ENCODE peak calls at places on chromosome 12, in four cellular contexts. One of them, this sample, is unnamed.
A peak's percentile ranks its signal among the peaks of the same experiment; 100 is the strongest.

GRCh38 chr12:131065279-131065678 is 111.6 kb downstream of the ADGRD1 start:
- DNase-seq in lower leg skin: no peak
- DNase-seq in NB4: no peak
- DNase-seq in A549: no peak
- DNase-seq in this sample: no peak

GRCh38 chr12:98939350-98939749 is 294.3 kb downstream of the APAF1 start:
- DNase-seq in A549: peak; percentile 48
- DNase-seq in NB4: peak; percentile 35
- DNase-seq in lower leg skin: no peak
- DNase-seq in this sample: no peak

GRCh38 chr12:94092516-94093241 is 55.7 kb upstream of the PLXNC1 start:
- DNase-seq in NB4: no peak
- DNase-seq in lower leg skin: no peak
- DNase-seq in A549: no peak
- DNase-seq in this sample: peak; percentile 75

GRCh38 chr12:65756956-65757511 is 67.2 kb upstream of the HMGA2 start:
- DNase-seq in lower leg skin: no peak
- DNase-seq in A549: no peak
- DNase-seq in NB4: no peak
- DNase-seq in this sample: no peak

GRCh38 chr12:45591635-45592034 is 137.9 kb upstream of the ARID2 start:
- DNase-seq in NB4: no peak
- DNase-seq in lower leg skin: no peak
- DNase-seq in A549: no peak
- DNase-seq in this sample: no peak

GRCh38 chr12:43841253-43841652 is 5.4 kb downstream of the TMEM117 start:
- DNase-seq in A549: no peak
- DNase-seq in NB4: no peak
- DNase-seq in lower leg skin: no peak
- DNase-seq in this sample: no peak

GRCh38 chr12:81412940-81413339 is 335.1 kb downstream of the ACSS3 start:
- DNase-seq in A549: no peak
- DNase-seq in lower leg skin: no peak
- DNase-seq in NB4: no peak
- DNase-seq in this sample: no peak

GRCh38 chr12:3534511-3534910 is 43.5 kb downstream of the PRMT8 start:
- DNase-seq in A549: no peak
- DNase-seq in NB4: no peak
- DNase-seq in lower leg skin: no peak
- DNase-seq in this sample: no peak

GRCh38 chr12:11182529-11182928 is 4.2 kb downstream of the TAS2R42 start:
- DNase-seq in A549: no peak
- DNase-seq in lower leg skin: no peak
- DNase-seq in NB4: no peak
- DNase-seq in this sample: no peak

GRCh38 chr12:55362675-55363074 is at the start of gene OR6C75:
- DNase-seq in A549: no peak
- DNase-seq in lower leg skin: no peak
- DNase-seq in NB4: no peak
- DNase-seq in this sample: no peak
- H3K4me3 ChIP-seq in A549: no peak within 1 kb of the TSS
- H3K4me3 ChIP-seq in lower leg skin: no peak within 1 kb of the TSS
- H3K4me3 ChIP-seq in NB4: no peak within 1 kb of the TSS
- H3K4me3 ChIP-seq in this sample: no peak within 1 kb of the TSS

GRCh38 chr12:109878749-109879148 is 1.6 kb downstream of the GLTP start:
- DNase-seq in lower leg skin: no peak
- DNase-seq in NB4: no peak
- DNase-seq in A549: no peak
- DNase-seq in this sample: no peak
- H3K4me3 ChIP-seq in lower leg skin: peak overlapping the region; percentile 39
- H3K4me3 ChIP-seq in NB4: no peak overlapping the region
- H3K4me3 ChIP-seq in A549: no peak overlapping the region
- H3K4me3 ChIP-seq in this sample: peak overlapping the region; percentile 67

DNA sequence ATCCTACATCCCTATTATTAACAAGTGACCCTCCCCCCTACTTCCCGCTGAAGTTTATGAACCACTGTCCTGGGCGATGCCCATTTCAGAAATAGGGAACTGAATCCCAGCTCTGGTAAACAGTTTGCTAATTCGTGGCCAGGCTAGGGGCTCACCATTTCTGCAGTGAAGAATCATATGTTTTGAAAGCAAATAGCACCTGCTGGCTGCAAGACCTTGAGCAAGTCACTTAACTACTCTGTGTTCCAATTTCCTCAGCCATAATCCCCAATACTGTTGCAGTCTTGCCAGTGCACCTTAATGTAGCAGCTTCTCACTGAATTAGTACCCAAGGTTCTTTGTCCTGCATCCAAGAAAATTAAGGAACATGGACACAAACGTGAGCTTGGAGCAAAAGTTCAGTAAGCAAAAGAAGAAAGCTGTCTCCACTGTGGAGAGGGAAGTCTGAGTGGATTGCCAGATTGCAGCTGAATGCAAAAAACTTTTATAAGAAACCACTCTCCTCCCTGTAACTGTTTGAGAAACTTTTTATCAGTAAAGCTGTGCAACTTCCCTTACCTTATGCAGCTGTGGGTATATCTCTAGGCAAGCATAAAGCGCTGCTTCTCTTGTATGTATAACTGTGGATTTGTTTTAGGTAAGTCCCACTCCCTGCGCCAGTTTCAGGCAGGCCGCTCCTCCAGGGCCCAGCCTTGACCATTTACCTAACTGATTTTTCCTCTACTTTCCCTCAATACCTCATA is 824 bp downstream of the OAS1 start:
- DNase-seq in A549: no peak
- DNase-seq in NB4: peak; percentile 70
- DNase-seq in lower leg skin: peak; percentile 40
- DNase-seq in this sample: no peak
- H3K4me3 ChIP-seq in A549: peak overlapping the region; percentile 38
- H3K4me3 ChIP-seq in NB4: peak overlapping the region; percentile 74
- H3K4me3 ChIP-seq in lower leg skin: no peak overlapping the region
- H3K4me3 ChIP-seq in this sample: no peak overlapping the region

GRCh38 chr12:48969160-48969771 is 2.3 kb downstream of the WNT10B start:
- DNase-seq in A549: no peak
- DNase-seq in NB4: no peak
- DNase-seq in lower leg skin: no peak
- DNase-seq in this sample: no peak

GRCh38 chr12:48973084-48973483 is 1.5 kb upstream of the WNT10B start:
- DNase-seq in lower leg skin: no peak
- DNase-seq in NB4: no peak
- DNase-seq in A549: no peak
- DNase-seq in this sample: no peak

GRCh38 chr12:48969847-48970701 is 1.5 kb downstream of the WNT10B start:
- DNase-seq in NB4: no peak
- DNase-seq in A549: no peak
- DNase-seq in lower leg skin: no peak
- DNase-seq in this sample: no peak

GRCh38 chr12:48972213-48973021 is 882 bp upstream of the WNT10B start:
- DNase-seq in lower leg skin: no peak
- DNase-seq in A549: no peak
- DNase-seq in NB4: peak; percentile 98
- DNase-seq in this sample: no peak

GRCh38 chr12:48970702-48971334 is 717 bp downstream of the WNT10B start:
- DNase-seq in lower leg skin: no peak
- DNase-seq in A549: no peak
- DNase-seq in NB4: no peak
- DNase-seq in this sample: no peak
- H3K4me3 ChIP-seq in lower leg skin: no peak overlapping the region
- H3K4me3 ChIP-seq in A549: peak overlapping the region; percentile 48
- H3K4me3 ChIP-seq in NB4: peak overlapping the region; percentile 58
- H3K4me3 ChIP-seq in this sample: peak overlapping the region; percentile 50

GRCh38 chr12:52026267-52026666 is 19.5 kb downstream of the TAMALIN start:
- DNase-seq in NB4: no peak
- DNase-seq in lower leg skin: no peak
- DNase-seq in A549: no peak
- DNase-seq in this sample: no peak
- H3K4me3 ChIP-seq in NB4: no peak overlapping the region
- H3K4me3 ChIP-seq in lower leg skin: no peak overlapping the region
- H3K4me3 ChIP-seq in A549: peak overlapping the region; percentile 27
- H3K4me3 ChIP-seq in this sample: no peak overlapping the region

DNA sequence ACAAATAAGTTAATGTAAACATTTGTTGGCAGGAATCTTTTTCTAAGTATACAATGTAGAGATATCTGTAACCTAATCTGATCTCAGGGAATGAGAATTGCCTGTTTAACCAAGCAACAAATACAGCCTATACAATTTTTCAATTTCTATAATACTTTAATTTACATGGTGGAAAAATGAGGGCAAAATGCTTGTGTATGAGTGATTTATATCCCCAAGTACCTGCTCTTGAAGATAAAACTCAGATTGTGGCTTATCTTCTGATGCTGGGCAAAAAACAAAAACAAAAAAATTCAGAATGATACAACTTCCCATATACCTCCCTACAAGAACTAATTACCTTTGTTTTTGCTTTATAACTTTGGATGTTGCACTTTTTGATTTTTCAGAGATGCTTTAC is 2.2 kb downstream of the CNOT2 start:
- DNase-seq in lower leg skin: no peak
- DNase-seq in NB4: no peak
- DNase-seq in A549: no peak
- DNase-seq in this sample: no peak
- H3K4me3 ChIP-seq in lower leg skin: no peak overlapping the region
- H3K4me3 ChIP-seq in NB4: peak overlapping the region; percentile 83
- H3K4me3 ChIP-seq in A549: no peak overlapping the region
- H3K4me3 ChIP-seq in this sample: peak overlapping the region; percentile 5

GRCh38 chr12:113768850-113769249 is 197.3 kb downstream of the RBM19 start:
- DNase-seq in NB4: no peak
- DNase-seq in lower leg skin: no peak
- DNase-seq in A549: no peak
- DNase-seq in this sample: no peak
- H3K4me3 ChIP-seq in NB4: no peak overlapping the region
- H3K4me3 ChIP-seq in lower leg skin: no peak overlapping the region
- H3K4me3 ChIP-seq in A549: no peak overlapping the region
- H3K4me3 ChIP-seq in this sample: no peak overlapping the region

DNA sequence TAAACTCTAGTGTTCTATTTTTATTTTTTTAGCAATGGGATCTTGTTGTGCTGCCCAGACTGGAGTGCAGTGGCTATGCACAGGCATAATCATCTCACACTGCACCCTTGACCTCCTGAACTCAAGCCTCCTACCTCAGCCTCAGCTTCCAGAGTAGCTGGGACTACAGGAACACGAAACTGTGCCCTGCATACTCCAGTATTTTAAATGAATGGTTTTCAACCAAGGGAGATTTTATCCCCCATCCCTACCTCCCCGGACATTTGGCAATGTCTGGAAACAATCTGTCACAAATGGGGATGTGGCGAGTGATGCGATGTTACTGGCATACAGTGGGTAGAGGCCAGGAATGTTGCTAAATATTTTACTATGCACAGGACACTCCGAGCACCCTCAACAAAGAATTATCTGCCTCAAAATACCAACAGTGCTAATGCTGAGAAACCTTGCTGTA is 2.1 kb downstream of the CBX5 start:
- DNase-seq in A549: no peak
- DNase-seq in NB4: peak; percentile 71
- DNase-seq in lower leg skin: no peak
- DNase-seq in this sample: no peak
- H3K4me3 ChIP-seq in A549: peak overlapping the region; percentile 88
- H3K4me3 ChIP-seq in NB4: peak overlapping the region; percentile 91
- H3K4me3 ChIP-seq in lower leg skin: no peak overlapping the region
- H3K4me3 ChIP-seq in this sample: peak overlapping the region; percentile 84

This sample was measured in LNCaP clone FGC.